ENCODE peak calls at places on chromosomes 6 and 20, in six cellular contexts. D is CD4-positive, CD25-positive, alpha-beta regulatory T cell; I is effector memory CD4-positive, alpha-beta T cell; B is ELR; Z is AG09309; V is T-helper 17 cell. G is an unnamed sample.

GRCh38 chr6:34576286-34576955 is 20.3 kb upstream of the SPDEF start:
- DNase-seq in D (no peak), Z (no peak), I (no peak), V (no peak), B (no peak), G (no peak)

GRCh38 chr6:18454446-18454845 is 67.3 kb downstream of the RNF144B start:
- DNase-seq in D (no peak), V (no peak), Z (no peak), I (no peak), B (no peak), G (no peak)

GRCh38 chr6:41092421-41093140 is 19.8 kb downstream of the NFYA start:
- DNase-seq in Z (no peak), I (no peak), B (peak; percentile 48), D (no peak), V (no peak), G (no peak)

GRCh38 chr6:109305028-109305427 is 77.2 kb downstream of the CD164 start:
- DNase-seq in B (no peak), I (no peak), V (no peak), Z (no peak), D (no peak), G (no peak)

GRCh38 chr6:80425089-80425823 is 318.8 kb downstream of the BCKDHB start:
- DNase-seq in V (no peak), Z (peak; percentile 99), D (no peak), B (peak; percentile 94), I (no peak), G (no peak)

GRCh38 chr20:62874745-62875344 is 13.2 kb upstream of the TCFL5 start:
- DNase-seq in V (no peak), I (no peak), D (no peak), Z (no peak), B (peak; percentile 36), G (peak; percentile 0)

GRCh38 chr6:122789862-122790739 is 1.0 kb downstream of the SMPDL3A start:
- DNase-seq in V (no peak), Z (no peak), I (no peak), D (no peak), B (peak; percentile 45), G (no peak)

GRCh38 chr20:44066645-44067606 is 120.1 kb downstream of the JPH2 start:
- DNase-seq in D (no peak), B (no peak), V (no peak), Z (no peak), I (no peak), G (no peak)

GRCh38 chr20:47464380-47465101 is 37.1 kb upstream of the NCOA3 start:
- DNase-seq in B (peak; percentile 99), V (no peak), D (no peak), I (no peak), Z (peak; percentile 96), G (no peak)

GRCh38 chr20:37640600-37641561 is 52.9 kb upstream of the CTNNBL1 start:
- DNase-seq in V (no peak), Z (no peak), B (no peak), D (no peak), I (no peak), G (no peak)

GRCh38 chr6:71197770-71198169 is 90.8 kb upstream of the OGFRL1 start:
- DNase-seq in D (no peak), B (peak; percentile 53), Z (peak; percentile 53), I (no peak), V (no peak), G (no peak)

GRCh38 chr6:16409531-16410441 is 171.4 kb downstream of the GMPR start:
- DNase-seq in B (peak; percentile 79), I (peak; percentile 17), D (peak; percentile 60), Z (no peak), V (no peak), G (peak; percentile 40)

GRCh38 chr6:3517350-3517749 is 60.5 kb upstream of the SLC22A23 start:
- DNase-seq in I (no peak), V (no peak), Z (peak; percentile 93), B (peak; percentile 90), D (no peak), G (no peak)

G was measured in effector CD4-positive, alpha-beta T cell.